ENCODE peak calls at places on chromosomes 16 and 17, in five cellular contexts. Z is IMR-90, Y is A549, M is K562, S is HepG2. A is an unnamed sample.

GRCh38 chr17:59706900-59707181 is 389 bp downstream of the PTRH2 start:
- DNase-seq in Y (no peak), Z (no peak), S (no peak), M (no peak), A (no peak)

GRCh38 chr17:20263595-20263994 is 203.7 kb downstream of the LGALS9B start:
- DNase-seq in Z (peak), M (no peak), Y (no peak), S (no peak), A (no peak)

GRCh38 chr16:48641770-48642169 is 31.8 kb upstream of the N4BP1 start:
- DNase-seq in Z (no peak), Y (no peak), M (no peak), S (no peak), A (no peak)

GRCh38 chr17:4642286-4642685 is 808 bp upstream of the ALOX15 start:
- DNase-seq in Z (no peak), M (no peak), S (no peak), Y (peak), A (no peak)

GRCh38 chr17:40952675-40953074 is 14.1 kb downstream of the KRT39 start:
- DNase-seq in S (no peak), M (no peak), Y (no peak), Z (peak), A (no peak)

GRCh38 chr17:39751637-39752036 is 13.9 kb downstream of the GRB7 start:
- DNase-seq in Z (no peak), M (no peak), Y (no peak), S (no peak), A (no peak)

GRCh38 chr17:2390199-2390880 is 10.5 kb downstream of the MNT start:
- DNase-seq in S (no peak), Z (no peak), Y (no peak), M (no peak), A (no peak)

GRCh38 chr16:22425036-22425801 is 50.8 kb upstream of the CDR2 start:
- DNase-seq in Y (no peak), S (no peak), M (no peak), Z (no peak), A (no peak)

GRCh38 chr16:55567382-55567781 is 898 bp downstream of the CAPNS2 start:
- DNase-seq in S (no peak), Z (peak), M (no peak), Y (no peak), A (no peak)

GRCh38 chr17:45171338-45172231 is 9.9 kb downstream of the HEXIM2 start:
- DNase-seq in Y (peak), S (peak), Z (no peak), M (peak), A (no peak)

GRCh38 chr17:43676471-43676870 is 14.7 kb upstream of the MEOX1 start:
- DNase-seq in S (peak), Z (no peak), Y (no peak), M (no peak), A (no peak)

GRCh38 chr17:59846391-59847165 is 46.2 kb downstream of the TUBD1 start:
- DNase-seq in Y (peak), M (no peak), S (peak), Z (peak), A (peak)

GRCh38 chr16:997440-998051 is 16.0 kb downstream of the SOX8 start:
- DNase-seq in Z (peak), S (no peak), M (no peak), Y (peak), A (no peak)

GRCh38 chr16:57367111-57367752 is 5.1 kb upstream of the CX3CL1 start:
- DNase-seq in Z (no peak), Y (no peak), S (no peak), M (no peak), A (no peak)

GRCh38 chr16:87172632-87173031 is 144.6 kb downstream of the C16orf95 start:
- DNase-seq in Z (no peak), M (no peak), Y (no peak), S (no peak), A (no peak)

GRCh38 chr17:17849863-17850373 is 13.1 kb upstream of the SREBF1 start:
- DNase-seq in S (peak), Y (no peak), Z (peak), M (peak), A (peak)

GRCh38 chr16:2308089-2308962 is 32.2 kb downstream of the ABCA3 start:
- DNase-seq in Z (no peak), Y (no peak), M (no peak), S (no peak), A (no peak)
- TF ChIP-seq BHLHE40 in Z (no peak), Y (no peak), M (no peak), S (no peak), A (no peak)

DNA sequence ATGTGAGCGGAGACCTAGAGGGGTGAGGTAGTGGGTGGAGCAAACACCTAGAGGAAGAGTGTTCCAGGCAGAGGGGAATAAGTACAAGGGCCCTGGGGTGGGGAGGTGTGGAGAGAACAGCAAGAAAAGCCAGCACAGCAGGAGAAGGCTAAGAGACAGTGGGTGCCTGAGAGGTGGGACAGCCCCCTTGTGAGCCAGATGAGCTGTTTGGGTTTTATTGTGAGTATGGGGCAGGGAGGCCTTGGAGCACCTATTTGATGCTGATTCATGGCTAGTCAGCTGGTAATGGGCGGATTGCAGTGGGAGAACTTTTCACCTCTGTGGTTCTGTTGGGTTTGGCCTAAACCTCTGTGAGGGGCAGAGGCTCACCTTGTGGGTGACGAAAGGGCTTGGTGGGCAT is 68.4 kb downstream of the ABCC1 start:
- DNase-seq in S (no peak), M (peak), Z (peak), Y (no peak), A (no peak)
- TF ChIP-seq SMC3 in S (no peak), M (no peak), Z (no peak), Y (no peak), A (no peak)

DNA sequence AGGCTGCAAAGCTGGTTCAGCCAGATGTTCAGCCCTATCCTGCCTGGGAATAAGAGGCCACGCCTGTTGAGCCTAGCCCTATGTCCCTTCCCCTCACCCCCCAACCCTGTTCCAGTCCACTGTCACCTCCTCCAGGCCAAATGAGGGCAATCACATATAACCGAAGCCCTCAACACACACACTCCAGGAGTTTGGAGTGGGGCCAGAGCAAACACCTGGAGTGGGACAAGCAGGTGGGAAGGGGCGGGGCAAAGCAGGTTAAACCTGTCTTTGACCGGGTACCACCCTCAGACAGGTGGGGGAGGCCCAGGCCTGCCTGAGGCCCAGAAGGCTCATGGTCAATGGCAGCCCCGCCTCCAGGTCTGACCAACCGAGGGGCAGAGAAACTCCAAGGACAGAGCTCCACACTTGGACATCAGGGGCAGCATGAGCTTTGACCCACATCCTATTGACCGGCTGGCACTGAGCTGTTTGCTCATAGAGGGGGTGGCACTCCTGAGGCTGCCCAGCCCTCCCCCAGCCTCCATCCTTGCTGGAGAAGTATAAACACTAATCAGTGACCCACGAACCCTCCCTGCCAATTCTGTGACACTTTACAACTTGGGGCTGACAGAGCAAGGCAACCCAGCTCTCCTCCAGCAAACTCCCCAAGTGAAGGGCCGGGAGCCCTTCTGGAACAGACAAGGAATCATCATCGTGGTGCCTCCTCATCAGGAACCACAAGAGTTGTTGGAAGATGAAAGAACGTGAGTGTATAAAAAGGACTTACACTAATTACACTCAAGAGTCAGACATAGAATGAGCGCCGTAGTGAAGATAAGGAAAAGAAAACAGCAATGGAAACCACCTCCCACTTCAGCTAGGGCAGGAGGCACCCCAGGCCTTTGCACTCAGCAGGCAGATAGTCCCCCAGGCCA is 1.5 kb downstream of the ESRP2 start:
- DNase-seq in M (no peak), Y (no peak), Z (no peak), S (peak), A (no peak)
- TF ChIP-seq BHLHE40 in M (no peak), Y (no peak), Z (no peak), S (no peak), A (no peak)

GRCh38 chr16:67158637-67159600 is 790 bp downstream of the TRADD start:
- DNase-seq in S (peak), M (peak), Y (peak), Z (no peak), A (peak)
- TF ChIP-seq SMC3 in S (no peak), M (no peak), Y (no peak), Z (no peak), A (no peak)